ENCODE peak calls at places on chromosomes 1 and 21, in six cellular contexts. A is body of pancreas, B is HepG2, N is brain microvascular endothelial cell, Q is ovary, W is AG09309. D is an unnamed sample.

GRCh38 chr1:47533176-47534039 is 95.6 kb downstream of the FOXD2 start:
- DNase-seq in A (peak; percentile 28), B (no peak), N (peak; percentile 75), Q (peak; percentile 9), W (peak; percentile 14), D (peak; percentile 69)

GRCh38 chr1:84145051-84145450 is 980 bp downstream of the PRKACB start:
- DNase-seq in A (no peak), B (no peak), N (no peak), Q (no peak), W (no peak), D (no peak)

GRCh38 chr1:34916104-34916503 is 13.3 kb downstream of the DLGAP3 start:
- DNase-seq in A (no peak), B (no peak), N (no peak), Q (no peak), W (no peak), D (no peak)

GRCh38 chr1:59329412-59330053 is 32.6 kb downstream of the FGGY start:
- DNase-seq in A (no peak), B (no peak), N (no peak), Q (no peak), W (no peak), D (no peak)

GRCh38 chr1:225498539-225499135 is 70.8 kb upstream of the LBR start:
- DNase-seq in A (no peak), B (no peak), N (no peak), Q (no peak), W (no peak), D (peak; percentile 52)

GRCh38 chr1:79497193-79497773 is 490.8 kb upstream of the ADGRL4 start:
- DNase-seq in A (peak; percentile 17), B (peak; percentile 3), N (peak; percentile 29), Q (no peak), W (no peak), D (peak; percentile 35)

GRCh38 chr1:77831976-77832695 is 52.7 kb downstream of the MIGA1 start:
- DNase-seq in A (no peak), B (no peak), N (peak; percentile 67), Q (no peak), W (no peak), D (peak; percentile 69)

GRCh38 chr21:43613755-43614638 is 45.3 kb downstream of the HSF2BP start:
- DNase-seq in A (no peak), B (no peak), N (peak; percentile 32), Q (no peak), W (no peak), D (peak; percentile 67)

GRCh38 chr1:47931395-47931794 is 65.8 kb downstream of the TRABD2B start:
- DNase-seq in A (peak; percentile 33), B (peak; percentile 71), N (no peak), Q (no peak), W (no peak), D (no peak)

GRCh38 chr1:29284961-29285560 is 48.7 kb downstream of the PTPRU start:
- DNase-seq in A (no peak), B (no peak), N (no peak), Q (no peak), W (no peak), D (no peak)

GRCh38 chr1:182570611-182570970 is 18.5 kb downstream of the RNASEL start:
- DNase-seq in A (no peak), B (no peak), N (no peak), Q (no peak), W (no peak), D (no peak)

GRCh38 chr1:36814774-36815173 is 219.5 kb downstream of the GRIK3 start:
- DNase-seq in A (no peak), B (no peak), N (no peak), Q (no peak), W (no peak), D (no peak)

GRCh38 chr1:155080250-155081228 is 1.9 kb downstream of the EFNA3 start:
- DNase-seq in A (peak; percentile 25), B (no peak), N (no peak), Q (no peak), W (no peak), D (no peak)

DNA sequence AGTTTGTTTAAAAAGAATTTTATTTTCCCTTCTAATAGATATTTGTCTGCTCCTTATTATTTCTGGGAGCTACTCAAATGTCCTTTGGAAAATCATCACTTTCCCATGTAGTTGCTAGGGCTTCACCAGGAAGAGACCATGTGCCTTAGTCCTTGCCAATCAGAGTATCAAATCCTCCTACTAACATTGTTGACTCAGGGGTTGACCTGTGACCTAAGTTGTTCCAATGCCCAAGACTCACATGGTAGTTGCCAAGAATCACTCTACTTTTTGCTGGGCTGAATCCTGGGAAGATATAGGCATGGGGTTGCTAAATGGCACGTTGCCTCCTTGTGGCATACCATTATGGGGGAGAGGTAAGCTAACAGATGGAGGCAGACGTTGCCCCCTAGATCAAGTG is 58.2 kb upstream of the FOXD3 start:
- DNase-seq in A (no peak), B (no peak), N (no peak), Q (no peak), W (no peak), D (no peak)
- TF ChIP-seq CTCF in A (no peak), B (no peak), N (no peak), Q (no peak), W (no peak), D (no peak)

GRCh38 chr21:17467829-17468228 is 45.0 kb upstream of the CXADR start:
- DNase-seq in A (no peak), B (peak; percentile 66), N (no peak), Q (no peak), W (no peak), D (no peak)
- H3K4me3 ChIP-seq in A (no peak overlapping the region), B (peak overlapping the region; percentile 67), N (no peak overlapping the region), Q (no peak overlapping the region), W (no peak overlapping the region), D (no peak overlapping the region)

GRCh38 chr1:199044191-199044590 is 405.4 kb downstream of the PTPRC start:
- DNase-seq in A (no peak), B (no peak), N (no peak), Q (no peak), W (no peak), D (no peak)

GRCh38 chr1:199042193-199042592 is 403.4 kb downstream of the PTPRC start:
- DNase-seq in A (no peak), B (no peak), N (no peak), Q (no peak), W (no peak), D (no peak)

GRCh38 chr1:199041173-199041914 is 402.5 kb downstream of the PTPRC start:
- DNase-seq in A (no peak), B (no peak), N (no peak), Q (no peak), W (no peak), D (no peak)

DNA sequence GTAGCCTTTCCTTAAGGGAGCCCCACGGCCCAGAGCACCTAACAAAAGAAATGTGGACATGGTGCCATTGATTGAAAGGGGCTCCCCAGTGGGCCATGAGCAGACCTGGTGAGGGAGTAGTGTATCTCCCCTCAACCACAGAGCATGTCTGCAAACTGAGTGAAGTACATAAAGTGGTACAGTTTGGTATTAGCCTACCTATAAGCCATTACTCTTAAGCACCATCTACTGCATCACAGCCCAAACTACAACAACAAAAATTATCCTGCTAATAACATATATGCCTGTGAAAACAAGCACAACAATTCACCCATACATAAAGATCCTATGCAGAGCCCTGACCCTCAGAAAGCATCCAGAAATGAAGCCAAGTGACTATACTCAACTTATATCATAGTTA is 407.8 kb downstream of the PTPRC start:
- DNase-seq in A (no peak), B (no peak), N (no peak), Q (no peak), W (no peak), D (no peak)
- TF ChIP-seq CTCF in A (no peak), B (no peak), N (peak; percentile 25), Q (no peak), W (peak; percentile 17), D (peak; percentile 24)

GRCh38 chr1:206471993-206472392 is 1.7 kb downstream of the IKBKE start:
- DNase-seq in A (no peak), B (no peak), N (no peak), Q (no peak), W (no peak), D (no peak)
- H3K4me3 ChIP-seq in A (no peak overlapping the region), B (no peak overlapping the region), N (no peak overlapping the region), Q (no peak overlapping the region), W (no peak overlapping the region), D (no peak overlapping the region)